ENCODE peak calls at places on chromosomes 1 and 21, in nine cellular contexts. L is A549, W is K562, V is H1, S is endothelial cell of umbilical vein, X is GM12878, N is HCT116, K is HepG2, C is SK-N-SH. T is an unnamed sample.

GRCh38 chr1:24195146-24195545 is 8.1 kb upstream of the IFNLR1 start:
- DNase-seq in N (no peak), K (no peak), L (no peak), S (no peak), W (no peak), C (no peak), X (no peak), V (no peak), T (no peak)

GRCh38 chr1:204680461-204680860 is 5.1 kb downstream of the LRRN2 start:
- DNase-seq in N (no peak), V (no peak), S (no peak), W (no peak), L (no peak), K (no peak), C (peak), X (no peak), T (no peak)

GRCh38 chr1:74432325-74432724 is 80.1 kb downstream of the LRRC53 start:
- DNase-seq in S (no peak), L (no peak), W (no peak), V (no peak), C (no peak), N (no peak), K (no peak), X (no peak), T (no peak)

GRCh38 chr1:66207484-66207883 is 326.5 kb upstream of the SGIP1 start:
- DNase-seq in X (no peak), K (no peak), S (peak), W (no peak), L (peak), C (no peak), N (no peak), V (no peak), T (no peak)

GRCh38 chr1:18107671-18108312 is at the start of gene IGSF21:
- DNase-seq in C (peak), V (no peak), K (no peak), S (no peak), N (no peak), L (no peak), X (no peak), W (no peak), T (no peak)

GRCh38 chr1:4655674-4656532 is 1.5 kb downstream of the AJAP1 start:
- DNase-seq in N (no peak), S (no peak), C (peak), X (no peak), L (peak), V (no peak), W (peak), K (no peak), T (peak)

GRCh38 chr1:235953801-235954200 is 87.1 kb upstream of the LYST start:
- DNase-seq in K (no peak), C (no peak), L (no peak), S (no peak), X (no peak), V (no peak), N (no peak), W (no peak), T (no peak)

GRCh38 chr1:41936107-41936506 is 17.4 kb upstream of the HIVEP3 start:
- DNase-seq in S (peak), W (no peak), N (peak), K (no peak), V (no peak), C (no peak), L (no peak), X (no peak), T (no peak)

GRCh38 chr1:187203257-187203656 is 374.5 kb downstream of the PLA2G4A start:
- DNase-seq in V (no peak), C (no peak), X (no peak), S (peak), K (no peak), N (peak), L (peak), W (no peak), T (no peak)

GRCh38 chr1:156705918-156706646 is 699 bp upstream of the CRABP2 start:
- DNase-seq in V (peak), W (peak), L (peak), X (no peak), C (peak), S (peak), K (peak), N (no peak), T (peak)

GRCh38 chr1:11789126-11790067 is 16.4 kb downstream of the MTHFR start:
- DNase-seq in V (no peak), N (no peak), W (no peak), C (no peak), S (no peak), K (no peak), X (no peak), L (no peak), T (no peak)

GRCh38 chr1:11786168-11786567 is 19.6 kb downstream of the MTHFR start:
- DNase-seq in V (no peak), W (peak), L (no peak), N (no peak), C (no peak), S (no peak), X (no peak), K (no peak), T (no peak)

GRCh38 chr1:11788549-11789053 is 17.2 kb downstream of the MTHFR start:
- DNase-seq in C (no peak), V (no peak), K (no peak), X (no peak), W (no peak), N (no peak), S (no peak), L (no peak), T (no peak)

GRCh38 chr1:11787804-11788436 is 17.8 kb downstream of the MTHFR start:
- DNase-seq in V (no peak), C (no peak), X (no peak), N (no peak), S (no peak), K (no peak), L (no peak), W (no peak), T (no peak)

DNA sequence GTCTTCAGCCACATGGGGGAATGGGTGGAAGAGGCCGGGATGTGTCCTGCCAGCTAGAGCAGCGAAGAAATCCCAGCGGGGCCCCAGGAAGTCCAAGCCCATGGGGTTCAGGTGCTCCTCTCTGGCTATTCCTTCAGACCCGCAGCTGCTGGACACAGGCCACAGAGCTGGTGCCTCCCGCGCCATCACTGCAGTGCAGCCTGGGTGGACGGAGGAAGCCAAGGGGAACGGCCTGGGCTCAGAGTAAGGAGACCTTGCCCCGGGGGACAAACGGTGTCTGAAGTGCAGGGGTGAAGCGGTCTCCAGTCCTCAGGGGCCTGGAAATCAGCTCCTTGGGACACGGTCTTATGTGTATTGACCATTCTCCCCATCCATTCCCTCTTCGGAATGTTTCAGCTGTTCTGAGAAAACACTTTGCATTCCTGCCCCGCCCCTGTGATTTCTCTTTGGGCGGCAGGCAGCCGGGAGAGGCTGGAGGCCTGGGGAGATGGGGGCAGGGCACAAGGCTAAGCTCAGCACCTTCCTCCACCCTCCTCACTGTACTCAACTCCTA is 18.4 kb downstream of the MTHFR start:
- DNase-seq in S (peak), X (no peak), K (no peak), V (no peak), L (no peak), C (no peak), N (no peak), W (peak), T (no peak)
- H3K4me3 ChIP-seq in S (no peak), X (no peak), K (peak), V (peak), L (no peak), C (no peak), N (no peak), W (no peak), T (no peak)

GRCh38 chr21:15124731-15125130 is 59.9 kb upstream of the NRIP1 start:
- DNase-seq in S (no peak), X (no peak), L (no peak), K (no peak), V (no peak), C (no peak), N (no peak), W (no peak), T (no peak)
- TF ChIP-seq MAX in S (no peak), X (no peak), L (no peak), K (no peak), V (no peak), C (no peak), N (no peak), W (no peak), T (no peak)

GRCh38 chr1:157819215-157819614 is 705 bp downstream of the FCRL1 start:
- DNase-seq in K (no peak), S (no peak), C (no peak), L (no peak), X (no peak), N (no peak), W (no peak), V (no peak), T (no peak)
- H3K4me3 ChIP-seq in K (no peak), S (no peak), C (no peak), L (no peak), X (no peak), N (no peak), W (no peak), V (no peak), T (no peak)

DNA sequence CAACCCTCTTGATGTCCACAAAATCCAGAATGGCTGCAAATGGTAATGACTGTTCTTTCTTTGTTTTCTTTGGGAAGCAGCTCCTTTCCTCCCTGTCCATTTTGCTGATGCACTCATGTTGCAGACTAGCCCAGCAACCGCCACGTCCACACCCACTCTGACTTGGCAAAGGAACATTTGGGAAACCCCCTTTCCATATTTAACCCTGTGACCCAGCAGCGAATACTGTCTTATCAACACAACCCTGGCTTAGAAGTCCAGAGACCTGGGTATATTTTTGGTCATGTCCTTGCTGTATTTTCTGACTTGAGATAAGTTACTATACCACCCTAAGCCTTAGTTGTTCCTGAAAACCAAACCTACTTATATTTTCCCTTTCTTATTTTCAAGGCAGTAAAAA is 18.1 kb upstream of the SHE start:
- DNase-seq in C (no peak), V (no peak), L (no peak), K (no peak), X (no peak), W (no peak), N (no peak), S (peak), T (no peak)
- TF ChIP-seq MAX in C (no peak), V (no peak), L (no peak), K (no peak), X (no peak), W (no peak), N (no peak), S (no peak), T (no peak)

GRCh38 chr1:51342591-51343206 is 12.3 kb upstream of the TTC39A start:
- DNase-seq in K (no peak), N (no peak), X (no peak), W (no peak), C (no peak), L (no peak), V (no peak), S (no peak), T (no peak)

GRCh38 chr1:51343624-51344023 is 13.3 kb upstream of the TTC39A start:
- DNase-seq in C (no peak), K (no peak), N (no peak), S (no peak), W (no peak), L (no peak), V (no peak), X (no peak), T (no peak)

GRCh38 chr1:51345300-51345687 is 14.9 kb upstream of the TTC39A start:
- DNase-seq in C (no peak), V (no peak), W (no peak), S (no peak), K (no peak), L (no peak), X (no peak), N (no peak), T (no peak)

GRCh38 chr1:51344602-51345299 is 14.4 kb upstream of the TTC39A start:
- DNase-seq in S (no peak), K (no peak), X (no peak), C (peak), W (peak), N (no peak), L (no peak), V (no peak), T (no peak)

GRCh38 chr1:51344276-51344601 is 13.9 kb upstream of the TTC39A start:
- DNase-seq in L (no peak), W (no peak), N (no peak), K (no peak), S (no peak), C (no peak), V (no peak), X (no peak), T (no peak)
- H3K4me3 ChIP-seq in L (no peak), W (no peak), N (peak), K (peak), S (no peak), C (no peak), V (peak), X (no peak), T (no peak)

GRCh38 chr1:182235604-182235951 is 156.0 kb downstream of the GLUL start:
- DNase-seq in V (no peak), S (no peak), N (no peak), X (no peak), K (no peak), L (no peak), C (no peak), W (no peak), T (peak)
- TF ChIP-seq MAX in V (no peak), S (no peak), N (no peak), X (no peak), K (no peak), L (no peak), C (no peak), W (no peak), T (no peak)